ENCODE peak calls at places on chromosomes 7 and 10, in four cellular contexts. S is neural progenitor cell, E is fibroblast of lung, P is GM23338. X is an unnamed sample.

GRCh38 chr10:63921932-63922713 is 400.9 kb downstream of the REEP3 start:
- DNase-seq in S (no peak), E (no peak), P (no peak), X (no peak)

GRCh38 chr7:105316578-105317375 is 71.9 kb downstream of the SRPK2 start:
- DNase-seq in S (no peak), E (no peak), P (no peak), X (no peak)

GRCh38 chr7:127252380-127252718 is 392 bp downstream of the GRM8 start:
- DNase-seq in S (peak; percentile 12), E (no peak), P (peak; percentile 25), X (no peak)

GRCh38 chr7:140005754-140006503 is 56.8 kb downstream of the PARP12 start:
- DNase-seq in S (peak; percentile 68), E (peak; percentile 9), P (peak; percentile 89), X (no peak)

GRCh38 chr7:116877443-116878217 is 15.2 kb downstream of the CAPZA2 start:
- DNase-seq in S (no peak), E (no peak), P (no peak), X (no peak)

GRCh38 chr7:100570954-100571828 is 2.5 kb downstream of the SAP25 start:
- DNase-seq in S (peak; percentile 38), E (peak; percentile 40), P (peak; percentile 65), X (no peak)

GRCh38 chr10:34994565-34995142 is 95.5 kb downstream of the CUL2 start:
- DNase-seq in S (peak; percentile 85), E (peak; percentile 91), P (peak; percentile 99), X (peak; percentile 38)

GRCh38 chr10:108812296-108812695 is 1111.0 kb downstream of the XPNPEP1 start:
- DNase-seq in S (no peak), E (peak; percentile 51), P (no peak), X (no peak)

GRCh38 chr7:112665709-112666108 is 124.5 kb downstream of the TMEM168 start:
- DNase-seq in S (peak; percentile 61), E (no peak), P (peak; percentile 62), X (no peak)

GRCh38 chr7:107958764-107959526 is 44.0 kb downstream of the LAMB1 start:
- DNase-seq in S (no peak), E (peak; percentile 84), P (no peak), X (no peak)

GRCh38 chr7:21063106-21063505 is 276.4 kb upstream of the SP8 start:
- DNase-seq in S (no peak), E (no peak), P (no peak), X (no peak)

GRCh38 chr7:116436305-116436826 is 63.2 kb upstream of the CAV2 start:
- DNase-seq in S (no peak), E (peak; percentile 71), P (no peak), X (no peak)

GRCh38 chr7:137882261-137882668 is 35.5 kb upstream of the DGKI start:
- DNase-seq in S (no peak), E (peak; percentile 100), P (no peak), X (peak; percentile 43)

GRCh38 chr10:124174071-124174566 is 80.7 kb upstream of the CHST15 start:
- DNase-seq in S (no peak), E (no peak), P (no peak), X (no peak)

GRCh38 chr7:80835251-80835650 is 83.6 kb downstream of the SEMA3C start:
- DNase-seq in S (no peak), E (no peak), P (no peak), X (no peak)

GRCh38 chr7:90407484-90407821 is 4.2 kb downstream of the CLDN12 start:
- DNase-seq in S (no peak), E (no peak), P (no peak), X (no peak)

DNA sequence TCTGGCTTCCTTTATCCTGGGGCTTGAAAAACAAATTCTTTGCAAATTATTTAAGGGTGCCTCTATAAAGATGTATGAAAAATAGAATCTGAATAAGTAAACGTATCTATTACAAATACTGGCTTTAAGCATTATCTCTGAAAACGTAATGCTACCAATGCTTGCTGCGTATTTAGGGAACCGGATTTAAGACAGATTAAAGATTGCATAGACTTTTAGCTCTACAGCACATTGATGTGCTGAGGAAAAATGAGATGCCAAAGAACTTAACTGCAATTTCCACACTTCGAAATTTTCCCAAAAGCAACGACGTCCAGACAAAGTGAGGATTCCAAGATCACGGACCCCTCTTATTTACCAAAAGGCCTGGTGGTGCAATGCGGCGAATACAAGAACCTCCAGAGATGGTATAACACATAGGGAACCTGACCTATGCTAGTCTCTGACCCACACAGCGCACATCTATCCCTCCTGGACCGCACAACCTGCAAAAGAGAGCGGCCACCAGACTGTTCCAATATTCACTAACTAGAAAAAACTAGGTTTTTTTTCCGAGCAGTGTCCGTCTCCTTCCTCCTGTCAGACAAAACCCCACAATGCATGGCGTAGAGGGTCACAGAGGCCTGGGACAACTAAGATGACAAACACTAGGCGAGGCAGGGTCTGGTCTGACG is 34.3 kb upstream of the PHF14 start:
- DNase-seq in S (no peak), E (no peak), P (no peak), X (no peak)
- H2AFZ ChIP-seq in S (peak overlapping the region; percentile 81), E (peak overlapping the region; percentile 99), P (no peak overlapping the region), X (peak overlapping the region; percentile 98)

GRCh38 chr7:144384555-144385245 is 18.8 kb downstream of the NOBOX start:
- DNase-seq in S (no peak), E (peak; percentile 87), P (peak; percentile 34), X (no peak)
- H2AFZ ChIP-seq in S (no peak overlapping the region), E (no peak overlapping the region), P (peak overlapping the region; percentile 77), X (peak overlapping the region; percentile 61)

GRCh38 chr10:10680496-10680895 is 337.2 kb upstream of the CELF2 start:
- DNase-seq in S (no peak), E (no peak), P (no peak), X (no peak)

DNA sequence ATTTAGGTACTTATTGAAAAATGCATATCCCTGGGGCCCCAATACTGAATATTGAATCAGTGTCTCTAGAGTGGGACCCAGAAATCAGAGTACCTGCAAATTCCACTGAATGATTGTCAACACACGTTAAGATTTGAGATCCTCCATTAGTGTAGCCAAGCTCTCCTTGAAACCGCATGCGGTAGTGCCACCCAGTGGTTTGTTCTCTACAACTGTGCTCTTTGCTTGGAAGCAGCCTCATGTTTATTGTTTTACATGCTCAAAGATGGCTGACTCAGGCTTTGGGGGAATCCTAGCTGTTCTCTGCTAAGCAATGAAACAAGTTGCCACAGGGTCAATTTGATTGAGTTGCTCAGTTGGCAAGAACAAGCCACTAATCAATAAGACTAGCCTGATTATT is 340.2 kb upstream of the CELF2 start:
- DNase-seq in S (peak; percentile 78), E (peak; percentile 52), P (peak; percentile 82), X (peak; percentile 11)
- H2AFZ ChIP-seq in S (peak overlapping the region; percentile 60), E (no peak overlapping the region), P (peak overlapping the region; percentile 16), X (no peak overlapping the region)

DNA sequence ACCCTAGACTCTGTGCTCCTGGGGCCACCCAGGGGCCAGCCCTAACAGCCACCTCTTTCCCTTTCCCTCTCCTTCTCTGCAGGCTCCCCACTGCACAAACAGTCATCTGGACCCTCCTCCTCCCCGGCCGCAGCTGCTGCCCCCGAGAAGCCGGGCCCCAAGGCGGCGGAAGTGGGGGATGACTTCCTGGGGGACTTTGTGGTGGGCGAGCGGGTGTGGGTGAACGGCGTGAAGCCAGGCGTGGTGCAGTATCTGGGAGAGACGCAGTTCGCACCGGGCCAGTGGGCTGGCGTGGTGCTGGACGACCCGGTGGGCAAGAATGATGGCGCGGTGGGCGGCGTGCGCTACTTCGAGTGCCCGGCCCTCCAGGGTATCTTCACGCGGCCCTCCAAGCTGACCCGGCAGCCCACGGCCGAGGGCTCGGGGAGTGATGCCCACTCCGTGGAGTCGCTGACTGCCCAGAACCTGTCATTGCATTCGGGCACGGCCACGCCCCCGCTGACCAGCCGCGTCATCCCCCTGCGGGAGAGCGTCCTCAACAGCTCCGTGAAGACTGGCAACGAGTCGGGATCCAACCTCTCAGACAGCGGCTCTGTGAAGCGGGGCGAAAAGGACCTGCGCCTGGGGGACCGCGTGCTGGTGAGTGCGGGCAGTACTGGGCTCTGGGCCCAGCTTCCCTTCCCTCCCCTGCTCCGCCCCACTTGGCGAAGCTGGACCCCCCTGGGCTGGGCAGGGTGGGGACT is 49.3 kb downstream of the CLIP2 start:
- DNase-seq in S (no peak), E (no peak), P (no peak), X (no peak)
- H2AFZ ChIP-seq in S (no peak overlapping the region), E (no peak overlapping the region), P (no peak overlapping the region), X (no peak overlapping the region)

GRCh38 chr7:123974326-123974908 is 49.4 kb downstream of the SPAM1 start:
- DNase-seq in S (no peak), E (no peak), P (no peak), X (no peak)

GRCh38 chr7:123977081-123977480 is 52.0 kb downstream of the SPAM1 start:
- DNase-seq in S (no peak), E (no peak), P (no peak), X (no peak)

GRCh38 chr7:123966936-123967335 is 41.9 kb downstream of the SPAM1 start:
- DNase-seq in S (no peak), E (no peak), P (peak; percentile 50), X (no peak)

GRCh38 chr7:123975049-123975448 is 50.0 kb downstream of the SPAM1 start:
- DNase-seq in S (peak; percentile 46), E (no peak), P (no peak), X (no peak)

GRCh38 chr7:123972045-123972444 is 47.0 kb downstream of the SPAM1 start:
- DNase-seq in S (no peak), E (no peak), P (no peak), X (no peak)
- H2AFZ ChIP-seq in S (no peak overlapping the region), E (no peak overlapping the region), P (no peak overlapping the region), X (no peak overlapping the region)

GRCh38 chr7:11689096-11689495 is 142.9 kb downstream of the THSD7A start:
- DNase-seq in S (no peak), E (no peak), P (no peak), X (no peak)

DNA sequence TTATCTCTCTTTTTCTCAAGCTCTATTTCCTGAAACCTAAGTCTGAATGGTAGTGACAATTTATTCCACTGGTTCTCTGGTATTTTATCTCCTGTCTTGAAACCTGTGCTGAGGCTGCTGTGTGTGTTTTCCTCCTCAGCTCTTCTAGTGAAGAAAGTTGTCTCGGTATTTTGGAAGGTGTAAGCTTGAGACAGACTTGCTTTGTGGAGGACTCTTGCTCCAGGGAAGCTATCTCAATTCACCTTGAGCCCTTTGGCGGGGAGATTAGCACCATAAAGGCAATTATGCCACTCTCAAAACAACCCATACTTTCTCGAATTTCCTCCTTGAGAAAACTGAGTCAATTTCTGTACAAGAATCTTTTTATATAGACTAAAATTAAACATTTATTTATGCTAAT is 141.6 kb downstream of the THSD7A start:
- DNase-seq in S (no peak), E (no peak), P (peak; percentile 35), X (no peak)
- H2AFZ ChIP-seq in S (no peak overlapping the region), E (no peak overlapping the region), P (no peak overlapping the region), X (no peak overlapping the region)

X was measured in GM12878.